ENCODE peak calls at places on chromosomes 5 and 9, in four cellular contexts. U is IMR-90, H is mesenchymal stem cell, N is H9. W is an unnamed sample.

GRCh38 chr9:98807811-98808195 is 333 bp downstream of the GALNT12 start:
- DNase-seq in U (no peak), H (peak), N (no peak), W (no peak)

GRCh38 chr9:121301881-121302286 is 33.9 kb downstream of the GSN start:
- DNase-seq in U (no peak), H (no peak), N (no peak), W (no peak)

GRCh38 chr9:131319486-131319885 is 30.0 kb downstream of the PLPP7 start:
- DNase-seq in U (no peak), H (no peak), N (no peak), W (no peak)

GRCh38 chr9:99593621-99594020 is 228.1 kb upstream of the NR4A3 start:
- DNase-seq in U (no peak), H (no peak), N (no peak), W (no peak)

GRCh38 chr9:35756275-35756742 is 2.2 kb upstream of the MSMP start:
- DNase-seq in U (no peak), H (no peak), N (no peak), W (no peak)

GRCh38 chr5:43602456-43602817 is 543 bp upstream of the NNT start:
- DNase-seq in U (peak), H (peak), N (peak), W (peak)

GRCh38 chr5:93600409-93601052 is 17.5 kb downstream of the NR2F1 start:
- DNase-seq in U (peak), H (peak), N (no peak), W (no peak)

GRCh38 chr5:32299059-32299677 is 13.6 kb downstream of the MTMR12 start:
- DNase-seq in U (no peak), H (no peak), N (no peak), W (no peak)

GRCh38 chr9:101601904-101602765 is 7.4 kb upstream of the PPP3R2 start:
- DNase-seq in U (peak), H (peak), N (peak), W (peak)

GRCh38 chr9:123724211-123724831 is 205.6 kb downstream of the DENND1A start:
- DNase-seq in U (peak), H (peak), N (no peak), W (no peak)

GRCh38 chr5:137589185-137589584 is 90.1 kb upstream of the SPOCK1 start:
- DNase-seq in U (no peak), H (no peak), N (no peak), W (no peak)

GRCh38 chr9:131035548-131035947 is 26.6 kb downstream of the LAMC3 start:
- DNase-seq in U (no peak), H (no peak), N (no peak), W (no peak)

GRCh38 chr5:45643051-45643450 is 53.1 kb downstream of the HCN1 start:
- DNase-seq in U (no peak), H (no peak), N (no peak), W (no peak)

GRCh38 chr5:123755587-123756324 is 243.8 kb downstream of the CSNK1G3 start:
- DNase-seq in U (peak), H (peak), N (no peak), W (no peak)

GRCh38 chr5:25993701-25994100 is 1044.7 kb downstream of the CDH9 start:
- DNase-seq in U (no peak), H (no peak), N (no peak), W (no peak)

GRCh38 chr9:131524578-131525315 is 6.3 kb downstream of the UCK1 start:
- DNase-seq in U (peak), H (peak), N (no peak), W (no peak)

GRCh38 chr5:179912951-179913350 is 5.3 kb upstream of the TBC1D9B start:
- DNase-seq in U (no peak), H (no peak), N (peak), W (no peak)

GRCh38 chr9:21119093-21119770 is 22.4 kb downstream of the IFNW1 start:
- DNase-seq in U (no peak), H (no peak), N (no peak), W (no peak)

GRCh38 chr5:172641359-172642045 is 439 bp downstream of the NEURL1B start:
- DNase-seq in U (no peak), H (peak), N (no peak), W (peak)

GRCh38 chr9:5578698-5579085 is 50.2 kb upstream of the RIC1 start:
- DNase-seq in U (no peak), H (no peak), N (no peak), W (no peak)

GRCh38 chr5:36593867-36594266 is 12.5 kb upstream of the SLC1A3 start:
- DNase-seq in U (no peak), H (no peak), N (no peak), W (no peak)

GRCh38 chr5:132506094-132506692 is 15.6 kb upstream of the IRF1 start:
- DNase-seq in U (peak), H (peak), N (peak), W (no peak)

GRCh38 chr9:124438091-124438490 is 12.2 kb upstream of the ADGRD2 start:
- DNase-seq in U (no peak), H (no peak), N (no peak), W (no peak)

GRCh38 chr9:4508246-4508906 is 18.1 kb downstream of the SLC1A1 start:
- DNase-seq in U (peak), H (peak), N (no peak), W (no peak)

GRCh38 chr5:40556811-40557210 is 122.9 kb upstream of the PTGER4 start:
- DNase-seq in U (no peak), H (no peak), N (no peak), W (no peak)

GRCh38 chr9:113223963-113224362 is 2.6 kb downstream of the SLC31A1 start:
- DNase-seq in U (peak), H (peak), N (no peak), W (no peak)

GRCh38 chr5:88772831-88773230 is 110.2 kb downstream of the MEF2C start:
- DNase-seq in U (no peak), H (no peak), N (no peak), W (no peak)

GRCh38 chr5:8458038-8458383 is 589.1 kb downstream of the MTRR start:
- DNase-seq in U (peak), H (no peak), N (no peak), W (no peak)

GRCh38 chr5:113090336-113091106 is 113.9 kb downstream of the DCP2 start:
- DNase-seq in U (no peak), H (no peak), N (no peak), W (no peak)

GRCh38 chr9:84315278-84315877 is 25.2 kb downstream of the SLC28A3 start:
- DNase-seq in U (peak), H (peak), N (peak), W (peak)

GRCh38 chr5:180352116-180352975 is 790 bp downstream of the GFPT2 start:
- DNase-seq in U (no peak), H (peak), N (no peak), W (peak)

GRCh38 chr9:15189491-15189890 is 117.5 kb downstream of the TTC39B start:
- DNase-seq in U (no peak), H (no peak), N (no peak), W (no peak)

GRCh38 chr5:89883967-89884366 is 525.6 kb downstream of the CETN3 start:
- DNase-seq in U (no peak), H (no peak), N (no peak), W (no peak)

GRCh38 chr5:124343451-124343867 is 403.0 kb downstream of the ZNF608 start:
- DNase-seq in U (peak), H (peak), N (no peak), W (no peak)

GRCh38 chr9:38227061-38227540 is 158.1 kb upstream of the SHB start:
- DNase-seq in U (peak), H (peak), N (peak), W (no peak)

GRCh38 chr9:19488721-19489120 is 79.9 kb downstream of the ACER2 start:
- DNase-seq in U (no peak), H (no peak), N (no peak), W (no peak)

GRCh38 chr9:72539824-72540347 is 18.5 kb downstream of the TMC1 start:
- DNase-seq in U (no peak), H (no peak), N (peak), W (no peak)
- H3K14ac ChIP-seq in U (peak), H (no peak), N (no peak), W (no peak)

GRCh38 chr5:2797981-2798380 is 46.5 kb upstream of the IRX2 start:
- DNase-seq in U (no peak), H (no peak), N (no peak), W (no peak)

GRCh38 chr5:2801602-2802525 is 50.4 kb upstream of the IRX2 start:
- DNase-seq in U (no peak), H (no peak), N (no peak), W (no peak)

GRCh38 chr5:2802693-2803365 is 51.4 kb upstream of the IRX2 start:
- DNase-seq in U (no peak), H (no peak), N (no peak), W (no peak)

GRCh38 chr5:2797160-2797559 is 45.7 kb upstream of the IRX2 start:
- DNase-seq in U (no peak), H (no peak), N (no peak), W (no peak)

GRCh38 chr5:2800035-2800434 is 48.6 kb upstream of the IRX2 start:
- DNase-seq in U (no peak), H (no peak), N (no peak), W (no peak)
- H3K14ac ChIP-seq in U (no peak), H (no peak), N (no peak), W (no peak)

GRCh38 chr5:141777711-141778110 is 95.7 kb upstream of the ARAP3 start:
- DNase-seq in U (no peak), H (no peak), N (no peak), W (no peak)
- H3K14ac ChIP-seq in U (no peak), H (no peak), N (no peak), W (no peak)

DNA sequence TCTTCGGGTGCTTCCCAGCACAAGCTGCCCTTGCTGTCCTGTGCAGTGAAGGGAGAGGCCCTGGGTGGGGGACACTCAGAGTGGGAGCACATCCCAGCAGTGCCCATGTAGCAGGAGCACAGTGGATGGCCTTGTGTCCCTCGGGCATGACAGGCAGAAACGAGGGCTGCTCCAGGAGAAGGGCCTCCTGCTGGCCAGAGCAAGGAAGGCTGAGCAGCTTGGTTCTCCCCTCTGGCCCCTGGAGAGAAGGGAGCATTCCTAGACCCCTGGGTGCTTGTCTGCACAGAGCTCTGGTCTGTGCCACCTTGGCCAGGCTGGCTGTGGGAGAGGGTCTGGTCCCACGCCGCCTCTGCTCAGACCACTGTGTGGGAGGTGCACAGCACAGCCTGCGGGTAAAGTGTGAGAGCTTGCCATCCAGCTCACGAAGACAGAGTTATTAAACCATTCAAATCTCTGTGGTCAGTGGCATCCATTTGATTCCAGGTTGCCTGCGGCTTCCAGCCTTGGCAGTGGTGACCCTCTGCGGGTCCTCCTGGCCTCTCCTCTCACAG is 18.3 kb downstream of the FBXW5 start:
- DNase-seq in U (no peak), H (no peak), N (peak), W (no peak)
- H3K14ac ChIP-seq in U (no peak), H (no peak), N (no peak), W (no peak)

DNA sequence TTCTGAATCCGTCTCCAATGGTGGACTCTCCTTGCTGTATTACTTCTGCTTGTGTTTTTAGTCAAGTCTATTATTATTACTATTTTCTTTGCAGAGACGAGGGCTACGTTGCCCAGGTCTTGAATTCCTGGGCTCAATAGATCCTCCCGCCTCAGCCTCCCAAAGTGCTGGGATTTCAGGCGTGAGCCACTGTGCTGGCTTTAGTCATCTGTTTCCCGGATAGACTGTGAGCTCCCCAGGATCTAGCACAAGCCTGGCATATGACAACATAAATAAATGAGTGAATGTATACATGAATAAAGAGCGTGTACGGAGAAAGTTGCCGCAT is 439 bp upstream of the DDX46 start:
- DNase-seq in U (no peak), H (no peak), N (no peak), W (no peak)
- H3K14ac ChIP-seq in U (peak), H (no peak), N (peak), W (no peak)

GRCh38 chr9:75909776-75910175 is 19.3 kb downstream of the PCSK5 start:
- DNase-seq in U (no peak), H (no peak), N (no peak), W (no peak)
- H3K14ac ChIP-seq in U (no peak), H (no peak), N (no peak), W (no peak)

DNA sequence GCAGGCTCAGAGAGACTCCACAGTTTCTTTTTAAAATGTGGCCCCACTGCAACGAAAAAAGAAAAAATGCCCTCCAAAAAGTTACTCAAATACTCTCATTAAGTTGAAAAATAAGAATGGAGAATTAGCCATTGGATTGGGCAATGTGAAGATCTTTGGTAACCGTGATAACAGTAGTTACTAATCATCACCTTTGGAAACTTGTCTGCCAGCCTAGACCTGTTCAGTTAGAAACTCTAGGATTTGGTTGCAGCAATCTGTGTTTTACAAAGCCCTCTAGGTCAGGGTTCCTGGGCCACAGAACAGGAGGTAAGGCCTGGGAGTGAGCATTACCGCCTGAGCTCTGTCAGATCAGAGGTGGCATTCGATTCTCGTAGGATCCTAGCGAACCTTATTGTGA is 34.2 kb downstream of the VPS13A start:
- DNase-seq in U (no peak), H (no peak), N (no peak), W (no peak)
- H3K14ac ChIP-seq in U (no peak), H (no peak), N (no peak), W (no peak)